ENCODE peak calls at places on chromosomes 7 and 10, in five cellular contexts. W is tibial nerve, Q is ascending aorta, A is neural progenitor cell, L is left ventricle myocardium inferior. C is an unnamed sample.

GRCh38 chr10:32846974-32847373 is 111.1 kb downstream of the ITGB1 start:
- DNase-seq in A (no peak), W (no peak), Q (no peak), L (no peak), C (no peak)

GRCh38 chr7:83415840-83416239 is 233.1 kb downstream of the SEMA3E start:
- DNase-seq in Q (no peak), A (peak; percentile 13), L (no peak), W (no peak), C (no peak)

GRCh38 chr10:70940834-70941568 is 52.6 kb upstream of the PCBD1 start:
- DNase-seq in A (no peak), W (no peak), L (peak; percentile 57), Q (no peak), C (no peak)

GRCh38 chr10:132995909-132996602 is 53.7 kb upstream of the CFAP46 start:
- DNase-seq in A (no peak), L (no peak), W (no peak), Q (no peak), C (no peak)

GRCh38 chr7:6277476-6277875 is 5.1 kb upstream of the CYTH3 start:
- DNase-seq in Q (no peak), A (no peak), W (no peak), L (no peak), C (no peak)

GRCh38 chr10:106877574-106877973 is 286.9 kb downstream of the SORCS1 start:
- DNase-seq in A (no peak), L (no peak), W (no peak), Q (no peak), C (no peak)

GRCh38 chr7:151798851-151799428 is 78.0 kb downstream of the PRKAG2 start:
- DNase-seq in Q (no peak), W (no peak), L (no peak), A (no peak), C (no peak)

GRCh38 chr10:26367771-26368170 is 70.4 kb upstream of the APBB1IP start:
- DNase-seq in A (peak; percentile 78), W (no peak), L (no peak), Q (no peak), C (no peak)

GRCh38 chr10:133422223-133422820 is 2.1 kb downstream of the SPRN start:
- DNase-seq in W (no peak), L (no peak), Q (no peak), A (no peak), C (no peak)

GRCh38 chr7:142375710-142376313 is 118.0 kb upstream of the PRSS58 start:
- DNase-seq in A (peak; percentile 59), W (peak; percentile 38), L (no peak), Q (no peak), C (no peak)

GRCh38 chr10:28845009-28845682 is 167.8 kb downstream of the BAMBI start:
- DNase-seq in L (no peak), W (no peak), Q (no peak), A (no peak), C (no peak)

GRCh38 chr7:9557853-9558252 is 1124.4 kb downstream of the NXPH1 start:
- DNase-seq in W (no peak), L (no peak), A (no peak), Q (no peak), C (no peak)

GRCh38 chr7:13036256-13036765 is 348.9 kb downstream of the ARL4A start:
- DNase-seq in L (no peak), A (no peak), Q (no peak), W (no peak), C (no peak)

GRCh38 chr10:44898665-44899064 is 12.5 kb upstream of the TMEM72 start:
- DNase-seq in L (no peak), Q (no peak), W (no peak), A (no peak), C (no peak)

GRCh38 chr7:151808296-151809155 is 68.4 kb downstream of the PRKAG2 start:
- DNase-seq in Q (no peak), A (no peak), L (no peak), W (no peak), C (no peak)

GRCh38 chr7:152553671-152554317 is 118.0 kb upstream of the KMT2C start:
- DNase-seq in A (no peak), Q (no peak), L (no peak), W (no peak), C (no peak)

GRCh38 chr10:125017547-125018298 is 75.8 kb downstream of the ZRANB1 start:
- DNase-seq in L (peak; percentile 6), A (peak; percentile 30), Q (no peak), W (no peak), C (no peak)

GRCh38 chr7:116661741-116662329 is 10.2 kb upstream of the MET start:
- DNase-seq in A (peak; percentile 34), L (no peak), W (no peak), Q (no peak), C (no peak)

GRCh38 chr7:101884671-101885596 is 67.5 kb downstream of the CUX1 start:
- DNase-seq in Q (no peak), W (no peak), A (no peak), L (no peak), C (no peak)

GRCh38 chr10:76885815-76886214 is 751.8 kb downstream of the KCNMA1 start:
- DNase-seq in A (peak; percentile 72), Q (no peak), L (peak; percentile 26), W (no peak), C (no peak)

GRCh38 chr7:100132697-100133137 is 6.0 kb downstream of the MBLAC1 start:
- DNase-seq in Q (no peak), W (peak; percentile 58), L (peak; percentile 46), A (peak; percentile 85), C (no peak)

GRCh38 chr10:74213571-74214162 is 62.6 kb downstream of the ADK start:
- DNase-seq in A (no peak), L (no peak), Q (no peak), W (peak; percentile 72), C (no peak)

GRCh38 chr7:45646996-45647411 is 72.8 kb downstream of the ADCY1 start:
- DNase-seq in L (no peak), A (no peak), W (no peak), Q (peak; percentile 47), C (no peak)

DNA sequence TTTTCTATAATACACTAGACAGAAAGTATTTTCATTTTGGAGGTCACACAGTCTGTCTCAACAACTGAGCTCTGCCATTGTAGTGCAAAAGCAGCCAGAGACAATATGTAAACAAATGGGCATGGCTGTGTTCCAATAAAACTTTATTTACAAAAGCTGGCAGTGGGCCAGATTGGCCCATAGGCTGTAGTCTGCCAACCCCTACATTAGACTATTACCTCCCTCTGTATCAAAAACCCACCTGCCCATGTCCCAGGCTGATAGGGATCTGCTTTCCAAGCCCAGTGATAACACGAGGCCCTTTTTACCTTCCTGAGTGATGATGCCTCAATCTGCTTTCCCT is 354.4 kb downstream of the FGFR2 start:
- DNase-seq in W (no peak), A (no peak), Q (no peak), L (no peak), C (no peak)
- H3K4me3 ChIP-seq in W (no peak overlapping the region), A (no peak overlapping the region), Q (no peak overlapping the region), L (no peak overlapping the region), C (no peak overlapping the region)

GRCh38 chr7:47572939-47573757 is 8.8 kb downstream of the TNS3 start:
- DNase-seq in A (no peak), Q (no peak), W (no peak), L (no peak), C (no peak)

GRCh38 chr7:47576031-47576908 is 5.6 kb downstream of the TNS3 start:
- DNase-seq in A (peak; percentile 7), Q (peak; percentile 75), L (peak; percentile 78), W (peak; percentile 81), C (no peak)

GRCh38 chr7:47574473-47575328 is 7.2 kb downstream of the TNS3 start:
- DNase-seq in W (no peak), A (no peak), L (no peak), Q (no peak), C (no peak)

GRCh38 chr7:47572101-47572460 is 9.8 kb downstream of the TNS3 start:
- DNase-seq in A (no peak), L (no peak), W (no peak), Q (peak; percentile 80), C (no peak)

DNA sequence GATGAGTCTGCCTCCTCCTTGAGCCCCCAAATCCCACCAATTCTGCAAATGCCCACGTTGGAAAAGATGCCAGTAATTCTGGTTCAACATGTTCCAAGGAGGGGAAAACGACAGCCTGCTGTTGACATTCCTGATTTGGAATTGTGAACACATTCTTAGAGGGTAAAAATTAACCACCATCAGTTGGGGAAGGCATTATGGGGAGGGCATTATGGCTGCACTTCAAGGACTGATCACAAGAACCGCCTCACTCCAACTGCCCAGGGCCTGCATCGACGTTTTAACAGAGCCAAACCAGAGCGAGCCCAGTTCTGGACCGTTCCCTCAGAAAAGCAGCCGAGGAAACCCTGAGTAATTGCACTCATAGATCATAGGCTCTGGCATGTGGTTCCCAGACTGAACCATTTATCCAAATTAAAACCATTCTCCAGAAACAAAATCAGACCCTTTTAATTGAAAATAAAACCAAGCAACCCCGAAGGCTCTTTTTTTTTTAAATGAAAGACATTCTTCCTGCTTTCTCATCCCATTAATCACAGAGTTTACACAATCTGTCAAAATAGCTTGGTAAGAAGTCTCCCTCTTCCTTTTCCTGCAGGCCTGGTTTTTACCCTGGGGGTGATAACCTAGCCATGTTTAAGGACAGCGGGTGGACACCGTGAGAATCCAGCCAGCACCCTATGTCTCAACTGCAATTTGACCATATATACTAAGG is 8.0 kb downstream of the TNS3 start:
- DNase-seq in L (no peak), W (no peak), Q (peak; percentile 80), A (no peak), C (no peak)
- H3K4me3 ChIP-seq in L (no peak overlapping the region), W (no peak overlapping the region), Q (no peak overlapping the region), A (no peak overlapping the region), C (no peak overlapping the region)

GRCh38 chr7:143415696-143416095 is 7.0 kb upstream of the EPHA1 start:
- DNase-seq in W (no peak), Q (no peak), A (no peak), L (no peak), C (no peak)
- H3K4me3 ChIP-seq in W (no peak overlapping the region), Q (no peak overlapping the region), A (no peak overlapping the region), L (no peak overlapping the region), C (no peak overlapping the region)

GRCh38 chr7:90180011-90180585 is 25.8 kb downstream of the STEAP1 start:
- DNase-seq in L (no peak), Q (no peak), A (no peak), W (no peak), C (no peak)
- H3K4me3 ChIP-seq in L (no peak overlapping the region), Q (no peak overlapping the region), A (no peak overlapping the region), W (no peak overlapping the region), C (no peak overlapping the region)

DNA sequence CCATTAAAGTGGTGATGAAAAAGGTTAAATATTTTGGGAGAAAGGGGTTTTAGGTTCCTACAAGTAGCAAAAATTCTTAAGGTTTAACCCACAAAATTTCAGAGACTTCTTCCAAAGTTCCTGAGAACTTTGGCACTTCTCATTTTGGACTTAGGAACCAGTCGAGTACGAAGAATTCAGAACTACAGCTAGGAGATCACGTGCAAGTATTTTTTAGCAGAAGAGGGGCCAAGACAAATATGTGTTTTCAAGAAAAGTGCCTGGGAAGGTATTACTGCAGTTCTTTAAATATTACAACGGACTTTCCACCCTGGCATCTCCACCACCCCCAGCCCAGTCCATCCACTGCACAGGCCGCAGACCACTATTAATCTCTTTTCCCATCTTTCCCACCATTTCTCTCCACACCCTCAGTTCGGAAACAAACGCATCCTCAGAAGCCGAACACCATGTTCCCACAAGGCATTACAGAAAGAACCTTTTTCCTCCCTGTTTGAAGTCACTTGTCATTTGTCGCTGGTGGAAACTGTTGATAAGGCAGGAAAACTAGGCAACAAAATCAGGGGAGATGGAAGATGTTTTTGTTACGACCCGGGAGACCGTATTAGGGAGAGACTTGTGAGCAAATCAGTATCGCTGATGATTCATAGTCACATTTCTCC is 7.1 kb downstream of the INHBA start:
- DNase-seq in W (no peak), L (no peak), Q (no peak), A (no peak), C (no peak)
- H3K4me3 ChIP-seq in W (peak overlapping the region; percentile 28), L (peak overlapping the region; percentile 54), Q (peak overlapping the region; percentile 44), A (no peak overlapping the region), C (peak overlapping the region; percentile 72)

C was measured in thoracic aorta.